ENCODE peak calls at places on chromosomes 16 and 17, in six cellular contexts. One of them, this sample, is unnamed.

GRCh38 chr16:24524855-24525652 is 14.3 kb upstream of the RBBP6 start:
- DNase-seq in activated CD4-positive, CD25-positive, alpha-beta regulatory T cell: no peak
- DNase-seq in activated CD8-positive, alpha-beta memory T cell treated with anti-CD3 and anti-CD28 coated beads for 1 hour: no peak
- DNase-seq in SK-N-SH: no peak
- DNase-seq in GDM1: no peak
- DNase-seq in HFFc6: no peak
- DNase-seq in this sample: no peak

GRCh38 chr17:81338301-81339179 is 43.4 kb upstream of the SLC38A10 start:
- DNase-seq in activated CD4-positive, CD25-positive, alpha-beta regulatory T cell: no peak
- DNase-seq in activated CD8-positive, alpha-beta memory T cell treated with anti-CD3 and anti-CD28 coated beads for 1 hour: no peak
- DNase-seq in SK-N-SH: peak
- DNase-seq in GDM1: no peak
- DNase-seq in HFFc6: no peak
- DNase-seq in this sample: no peak

GRCh38 chr16:66958857-66959644 is 2.0 kb upstream of the CES3 start:
- DNase-seq in activated CD4-positive, CD25-positive, alpha-beta regulatory T cell: no peak
- DNase-seq in activated CD8-positive, alpha-beta memory T cell treated with anti-CD3 and anti-CD28 coated beads for 1 hour: no peak
- DNase-seq in SK-N-SH: no peak
- DNase-seq in GDM1: no peak
- DNase-seq in HFFc6: no peak
- DNase-seq in this sample: no peak

GRCh38 chr17:43905400-43905984 is 1.8 kb downstream of the MPP2 start:
- DNase-seq in activated CD4-positive, CD25-positive, alpha-beta regulatory T cell: no peak
- DNase-seq in activated CD8-positive, alpha-beta memory T cell treated with anti-CD3 and anti-CD28 coated beads for 1 hour: no peak
- DNase-seq in SK-N-SH: peak
- DNase-seq in GDM1: no peak
- DNase-seq in HFFc6: no peak
- DNase-seq in this sample: no peak

GRCh38 chr16:48498761-48499600 is 111.0 kb downstream of the N4BP1 start:
- DNase-seq in activated CD4-positive, CD25-positive, alpha-beta regulatory T cell: no peak
- DNase-seq in activated CD8-positive, alpha-beta memory T cell treated with anti-CD3 and anti-CD28 coated beads for 1 hour: no peak
- DNase-seq in SK-N-SH: no peak
- DNase-seq in GDM1: no peak
- DNase-seq in HFFc6: peak
- DNase-seq in this sample: peak

GRCh38 chr17:82272495-82273326 is 789 bp downstream of the CSNK1D start:
- DNase-seq in activated CD4-positive, CD25-positive, alpha-beta regulatory T cell: no peak
- DNase-seq in activated CD8-positive, alpha-beta memory T cell treated with anti-CD3 and anti-CD28 coated beads for 1 hour: no peak
- DNase-seq in SK-N-SH: peak
- DNase-seq in GDM1: no peak
- DNase-seq in HFFc6: no peak
- DNase-seq in this sample: no peak

GRCh38 chr16:23072084-23072599 is 77.1 kb downstream of the USP31 start:
- DNase-seq in activated CD4-positive, CD25-positive, alpha-beta regulatory T cell: no peak
- DNase-seq in activated CD8-positive, alpha-beta memory T cell treated with anti-CD3 and anti-CD28 coated beads for 1 hour: no peak
- DNase-seq in SK-N-SH: peak
- DNase-seq in GDM1: no peak
- DNase-seq in HFFc6: peak
- DNase-seq in this sample: peak

GRCh38 chr17:8707591-8708453 is 36.8 kb downstream of the CCDC42 start:
- DNase-seq in activated CD4-positive, CD25-positive, alpha-beta regulatory T cell: no peak
- DNase-seq in activated CD8-positive, alpha-beta memory T cell treated with anti-CD3 and anti-CD28 coated beads for 1 hour: no peak
- DNase-seq in SK-N-SH: peak
- DNase-seq in GDM1: peak
- DNase-seq in HFFc6: no peak
- DNase-seq in this sample: no peak

GRCh38 chr17:46942441-46943217 is 19.7 kb downstream of the GOSR2 start:
- DNase-seq in activated CD4-positive, CD25-positive, alpha-beta regulatory T cell: peak
- DNase-seq in activated CD8-positive, alpha-beta memory T cell treated with anti-CD3 and anti-CD28 coated beads for 1 hour: peak
- DNase-seq in SK-N-SH: peak
- DNase-seq in GDM1: peak
- DNase-seq in HFFc6: peak
- DNase-seq in this sample: no peak

GRCh38 chr16:4682616-4683254 is 10.6 kb upstream of the NUDT16L1 start:
- DNase-seq in activated CD4-positive, CD25-positive, alpha-beta regulatory T cell: no peak
- DNase-seq in activated CD8-positive, alpha-beta memory T cell treated with anti-CD3 and anti-CD28 coated beads for 1 hour: no peak
- DNase-seq in SK-N-SH: peak
- DNase-seq in GDM1: peak
- DNase-seq in HFFc6: no peak
- DNase-seq in this sample: no peak

GRCh38 chr16:49594706-49595534 is 221.3 kb downstream of the C16orf78 start:
- DNase-seq in activated CD4-positive, CD25-positive, alpha-beta regulatory T cell: no peak
- DNase-seq in activated CD8-positive, alpha-beta memory T cell treated with anti-CD3 and anti-CD28 coated beads for 1 hour: no peak
- DNase-seq in SK-N-SH: peak
- DNase-seq in GDM1: no peak
- DNase-seq in HFFc6: no peak
- DNase-seq in this sample: no peak

GRCh38 chr16:26816266-26816665 is 250.5 kb upstream of the C16orf82 start:
- DNase-seq in activated CD4-positive, CD25-positive, alpha-beta regulatory T cell: no peak
- DNase-seq in activated CD8-positive, alpha-beta memory T cell treated with anti-CD3 and anti-CD28 coated beads for 1 hour: no peak
- DNase-seq in SK-N-SH: no peak
- DNase-seq in GDM1: no peak
- DNase-seq in HFFc6: no peak
- DNase-seq in this sample: no peak

GRCh38 chr17:59367657-59368045 is 36.2 kb downstream of the YPEL2 start:
- DNase-seq in activated CD4-positive, CD25-positive, alpha-beta regulatory T cell: no peak
- DNase-seq in activated CD8-positive, alpha-beta memory T cell treated with anti-CD3 and anti-CD28 coated beads for 1 hour: no peak
- DNase-seq in SK-N-SH: no peak
- DNase-seq in GDM1: no peak
- DNase-seq in HFFc6: no peak
- DNase-seq in this sample: no peak

GRCh38 chr17:45040459-45040858 is 11.0 kb downstream of the DCAKD start:
- DNase-seq in activated CD4-positive, CD25-positive, alpha-beta regulatory T cell: no peak
- DNase-seq in activated CD8-positive, alpha-beta memory T cell treated with anti-CD3 and anti-CD28 coated beads for 1 hour: no peak
- DNase-seq in SK-N-SH: no peak
- DNase-seq in GDM1: no peak
- DNase-seq in HFFc6: no peak
- DNase-seq in this sample: no peak

GRCh38 chr17:74528491-74529199 is 2.6 kb downstream of the CD300LB start:
- DNase-seq in activated CD4-positive, CD25-positive, alpha-beta regulatory T cell: no peak
- DNase-seq in activated CD8-positive, alpha-beta memory T cell treated with anti-CD3 and anti-CD28 coated beads for 1 hour: no peak
- DNase-seq in SK-N-SH: no peak
- DNase-seq in GDM1: no peak
- DNase-seq in HFFc6: no peak
- DNase-seq in this sample: no peak

GRCh38 chr16:11621920-11622651 is 35.4 kb upstream of the LITAF start:
- DNase-seq in activated CD4-positive, CD25-positive, alpha-beta regulatory T cell: no peak
- DNase-seq in activated CD8-positive, alpha-beta memory T cell treated with anti-CD3 and anti-CD28 coated beads for 1 hour: peak
- DNase-seq in SK-N-SH: peak
- DNase-seq in GDM1: no peak
- DNase-seq in HFFc6: no peak
- DNase-seq in this sample: no peak

GRCh38 chr16:8708546-8708945 is 34.1 kb downstream of the ABAT start:
- DNase-seq in activated CD4-positive, CD25-positive, alpha-beta regulatory T cell: no peak
- DNase-seq in activated CD8-positive, alpha-beta memory T cell treated with anti-CD3 and anti-CD28 coated beads for 1 hour: no peak
- DNase-seq in SK-N-SH: no peak
- DNase-seq in GDM1: no peak
- DNase-seq in HFFc6: no peak
- DNase-seq in this sample: no peak

GRCh38 chr17:2455956-2456355 is 55.1 kb upstream of the MNT start:
- DNase-seq in activated CD4-positive, CD25-positive, alpha-beta regulatory T cell: no peak
- DNase-seq in activated CD8-positive, alpha-beta memory T cell treated with anti-CD3 and anti-CD28 coated beads for 1 hour: no peak
- DNase-seq in SK-N-SH: no peak
- DNase-seq in GDM1: no peak
- DNase-seq in HFFc6: no peak
- DNase-seq in this sample: no peak

GRCh38 chr17:15651583-15652110 is 32.1 kb upstream of the FBXW10B start:
- DNase-seq in activated CD4-positive, CD25-positive, alpha-beta regulatory T cell: no peak
- DNase-seq in activated CD8-positive, alpha-beta memory T cell treated with anti-CD3 and anti-CD28 coated beads for 1 hour: no peak
- DNase-seq in SK-N-SH: peak
- DNase-seq in GDM1: peak
- DNase-seq in HFFc6: peak
- DNase-seq in this sample: peak

GRCh38 chr16:48153689-48154265 is 2.0 kb downstream of the ABCC12 start:
- DNase-seq in activated CD4-positive, CD25-positive, alpha-beta regulatory T cell: no peak
- DNase-seq in activated CD8-positive, alpha-beta memory T cell treated with anti-CD3 and anti-CD28 coated beads for 1 hour: no peak
- DNase-seq in SK-N-SH: no peak
- DNase-seq in GDM1: no peak
- DNase-seq in HFFc6: no peak
- DNase-seq in this sample: no peak

GRCh38 chr16:78628526-78628925 is 529.1 kb downstream of the WWOX start:
- DNase-seq in activated CD4-positive, CD25-positive, alpha-beta regulatory T cell: no peak
- DNase-seq in activated CD8-positive, alpha-beta memory T cell treated with anti-CD3 and anti-CD28 coated beads for 1 hour: no peak
- DNase-seq in SK-N-SH: no peak
- DNase-seq in GDM1: no peak
- DNase-seq in HFFc6: no peak
- DNase-seq in this sample: no peak

GRCh38 chr17:47275245-47275984 is 21.8 kb downstream of the ITGB3 start:
- DNase-seq in activated CD4-positive, CD25-positive, alpha-beta regulatory T cell: no peak
- DNase-seq in activated CD8-positive, alpha-beta memory T cell treated with anti-CD3 and anti-CD28 coated beads for 1 hour: no peak
- DNase-seq in SK-N-SH: peak
- DNase-seq in GDM1: no peak
- DNase-seq in HFFc6: peak
- DNase-seq in this sample: peak

GRCh38 chr17:40347319-40348135 is 17.0 kb downstream of the GJD3 start:
- DNase-seq in activated CD4-positive, CD25-positive, alpha-beta regulatory T cell: no peak
- DNase-seq in activated CD8-positive, alpha-beta memory T cell treated with anti-CD3 and anti-CD28 coated beads for 1 hour: no peak
- DNase-seq in SK-N-SH: peak
- DNase-seq in GDM1: no peak
- DNase-seq in HFFc6: no peak
- DNase-seq in this sample: no peak

GRCh38 chr17:14325618-14326167 is 24.8 kb downstream of the HS3ST3B1 start:
- DNase-seq in activated CD4-positive, CD25-positive, alpha-beta regulatory T cell: no peak
- DNase-seq in activated CD8-positive, alpha-beta memory T cell treated with anti-CD3 and anti-CD28 coated beads for 1 hour: no peak
- DNase-seq in SK-N-SH: no peak
- DNase-seq in GDM1: no peak
- DNase-seq in HFFc6: no peak
- DNase-seq in this sample: no peak

GRCh38 chr17:40110457-40110856 is 10.1 kb upstream of the NR1D1 start:
- DNase-seq in activated CD4-positive, CD25-positive, alpha-beta regulatory T cell: no peak
- DNase-seq in activated CD8-positive, alpha-beta memory T cell treated with anti-CD3 and anti-CD28 coated beads for 1 hour: no peak
- DNase-seq in SK-N-SH: peak
- DNase-seq in GDM1: no peak
- DNase-seq in HFFc6: no peak
- DNase-seq in this sample: no peak

GRCh38 chr17:31004160-31004559 is 33.3 kb downstream of the RNF135 start:
- DNase-seq in activated CD4-positive, CD25-positive, alpha-beta regulatory T cell: no peak
- DNase-seq in activated CD8-positive, alpha-beta memory T cell treated with anti-CD3 and anti-CD28 coated beads for 1 hour: no peak
- DNase-seq in SK-N-SH: no peak
- DNase-seq in GDM1: no peak
- DNase-seq in HFFc6: no peak
- DNase-seq in this sample: no peak

GRCh38 chr16:30923554-30924085 is at the start of gene FBXL19:
- DNase-seq in activated CD4-positive, CD25-positive, alpha-beta regulatory T cell: no peak
- DNase-seq in activated CD8-positive, alpha-beta memory T cell treated with anti-CD3 and anti-CD28 coated beads for 1 hour: no peak
- DNase-seq in SK-N-SH: peak
- DNase-seq in GDM1: no peak
- DNase-seq in HFFc6: no peak
- DNase-seq in this sample: no peak

GRCh38 chr17:17783121-17783824 is 53.5 kb downstream of the SREBF1 start:
- DNase-seq in activated CD4-positive, CD25-positive, alpha-beta regulatory T cell: peak
- DNase-seq in activated CD8-positive, alpha-beta memory T cell treated with anti-CD3 and anti-CD28 coated beads for 1 hour: peak
- DNase-seq in SK-N-SH: peak
- DNase-seq in GDM1: no peak
- DNase-seq in HFFc6: no peak
- DNase-seq in this sample: no peak

GRCh38 chr16:46884513-46885293 is 541 bp downstream of the GPT2 start:
- DNase-seq in activated CD4-positive, CD25-positive, alpha-beta regulatory T cell: no peak
- DNase-seq in activated CD8-positive, alpha-beta memory T cell treated with anti-CD3 and anti-CD28 coated beads for 1 hour: no peak
- DNase-seq in SK-N-SH: peak
- DNase-seq in GDM1: no peak
- DNase-seq in HFFc6: no peak
- DNase-seq in this sample: no peak

GRCh38 chr17:37747222-37747621 is 2.4 kb upstream of the HNF1B start:
- DNase-seq in activated CD4-positive, CD25-positive, alpha-beta regulatory T cell: no peak
- DNase-seq in activated CD8-positive, alpha-beta memory T cell treated with anti-CD3 and anti-CD28 coated beads for 1 hour: no peak
- DNase-seq in SK-N-SH: no peak
- DNase-seq in GDM1: no peak
- DNase-seq in HFFc6: no peak
- DNase-seq in this sample: no peak

GRCh38 chr17:62892069-62892675 is 73.9 kb upstream of the TANC2 start:
- DNase-seq in activated CD4-positive, CD25-positive, alpha-beta regulatory T cell: no peak
- DNase-seq in activated CD8-positive, alpha-beta memory T cell treated with anti-CD3 and anti-CD28 coated beads for 1 hour: no peak
- DNase-seq in SK-N-SH: no peak
- DNase-seq in GDM1: peak
- DNase-seq in HFFc6: no peak
- DNase-seq in this sample: no peak

GRCh38 chr17:37088459-37088858 is 139.7 kb downstream of the AATF start:
- DNase-seq in activated CD4-positive, CD25-positive, alpha-beta regulatory T cell: no peak
- DNase-seq in activated CD8-positive, alpha-beta memory T cell treated with anti-CD3 and anti-CD28 coated beads for 1 hour: no peak
- DNase-seq in SK-N-SH: no peak
- DNase-seq in GDM1: no peak
- DNase-seq in HFFc6: no peak
- DNase-seq in this sample: no peak

GRCh38 chr16:1183235-1183907 is 30.5 kb downstream of the CACNA1H start:
- DNase-seq in activated CD4-positive, CD25-positive, alpha-beta regulatory T cell: no peak
- DNase-seq in activated CD8-positive, alpha-beta memory T cell treated with anti-CD3 and anti-CD28 coated beads for 1 hour: no peak
- DNase-seq in SK-N-SH: peak
- DNase-seq in GDM1: no peak
- DNase-seq in HFFc6: no peak
- DNase-seq in this sample: no peak

GRCh38 chr17:66290097-66290722 is 12.2 kb upstream of the PRKCA start:
- DNase-seq in activated CD4-positive, CD25-positive, alpha-beta regulatory T cell: no peak
- DNase-seq in activated CD8-positive, alpha-beta memory T cell treated with anti-CD3 and anti-CD28 coated beads for 1 hour: no peak
- DNase-seq in SK-N-SH: peak
- DNase-seq in GDM1: no peak
- DNase-seq in HFFc6: no peak
- DNase-seq in this sample: no peak

GRCh38 chr17:58587713-58588117 is 73.3 kb upstream of the MTMR4 start:
- DNase-seq in activated CD4-positive, CD25-positive, alpha-beta regulatory T cell: peak
- DNase-seq in activated CD8-positive, alpha-beta memory T cell treated with anti-CD3 and anti-CD28 coated beads for 1 hour: peak
- DNase-seq in SK-N-SH: peak
- DNase-seq in GDM1: no peak
- DNase-seq in HFFc6: no peak
- DNase-seq in this sample: no peak

This sample was measured in skeletal muscle cell.